ENCODE peak calls at places on chromosome 17, in six cellular contexts. U, G, F, B, C and O are unnamed samples.

GRCh38 chr17:30187528-30187927 is 48.0 kb downstream of the SLC6A4 start:
- DNase-seq in B (no peak), C (no peak), G (no peak), U (no peak), F (no peak), O (no peak)

GRCh38 chr17:41919840-41920579 is 1.3 kb upstream of the ACLY start:
- DNase-seq in B (no peak), U (no peak), C (no peak), G (no peak), F (peak; percentile 59), O (peak; percentile 74)

GRCh38 chr17:59762022-59762825 is 54.8 kb downstream of the VMP1 start:
- DNase-seq in B (no peak), F (no peak), C (no peak), U (no peak), G (no peak), O (no peak)

GRCh38 chr17:55246583-55246982 is 18.2 kb upstream of the HLF start:
- DNase-seq in G (no peak), U (no peak), F (no peak), B (no peak), C (no peak), O (no peak)

GRCh38 chr17:75557075-75557851 is 30.3 kb upstream of the MYO15B start:
- DNase-seq in G (no peak), F (no peak), C (peak; percentile 98), U (peak; percentile 83), B (peak; percentile 82), O (no peak)

GRCh38 chr17:48532261-48532660 is 1.4 kb upstream of the HOXB1 start:
- DNase-seq in C (no peak), F (no peak), B (no peak), U (no peak), G (no peak), O (no peak)

GRCh38 chr17:4604111-4604644 is 19.8 kb downstream of the SMTNL2 start:
- DNase-seq in U (peak; percentile 91), G (no peak), B (no peak), C (no peak), F (no peak), O (no peak)

GRCh38 chr17:77312786-77313599 is 172.2 kb downstream of the SEC14L1 start:
- DNase-seq in F (no peak), G (no peak), C (peak; percentile 66), U (peak; percentile 29), B (no peak), O (no peak)

GRCh38 chr17:4553669-4554068 is 1.5 kb downstream of the MYBBP1A start:
- DNase-seq in C (no peak), B (no peak), F (no peak), U (no peak), G (no peak), O (no peak)

GRCh38 chr17:48351916-48352332 is 78.1 kb downstream of the SKAP1 start:
- DNase-seq in F (no peak), C (peak; percentile 5), B (peak; percentile 24), G (no peak), U (peak; percentile 32), O (no peak)

GRCh38 chr17:50365649-50366393 is 7.2 kb downstream of the MRPL27 start:
- DNase-seq in F (no peak), G (no peak), C (no peak), B (no peak), U (no peak), O (no peak)

GRCh38 chr17:78278139-78278741 is 46.8 kb downstream of the TMEM235 start:
- DNase-seq in G (no peak), F (no peak), C (no peak), B (peak; percentile 59), U (no peak), O (no peak)

GRCh38 chr17:27352481-27353460 is 58.9 kb downstream of the WSB1 start:
- DNase-seq in B (no peak), U (no peak), C (no peak), F (no peak), G (no peak), O (no peak)

GRCh38 chr17:56914641-56915263 is 903 bp upstream of the TRIM25 start:
- DNase-seq in F (no peak), C (no peak), G (no peak), B (peak; percentile 7), U (no peak), O (no peak)

GRCh38 chr17:68085751-68086445 is 50.4 kb downstream of the KPNA2 start:
- DNase-seq in C (no peak), B (no peak), F (no peak), U (no peak), G (no peak), O (peak; percentile 50)

GRCh38 chr17:62139141-62139540 is 74.1 kb upstream of the MED13 start:
- DNase-seq in B (no peak), F (no peak), C (no peak), G (no peak), U (no peak), O (no peak)

GRCh38 chr17:66767164-66767933 is 67.6 kb upstream of the CACNG5 start:
- DNase-seq in F (no peak), C (no peak), U (no peak), G (no peak), B (no peak), O (no peak)

GRCh38 chr17:336110-337021 is 16.2 kb downstream of the RPH3AL start:
- DNase-seq in B (no peak), G (no peak), U (peak; percentile 62), C (no peak), F (no peak), O (no peak)

GRCh38 chr17:81354944-81355327 is 40.3 kb upstream of the BAHCC1 start:
- DNase-seq in F (no peak), C (peak; percentile 71), U (no peak), G (no peak), B (peak; percentile 59), O (no peak)

GRCh38 chr17:61389670-61390478 is 9.8 kb upstream of the TBX2 start:
- DNase-seq in F (peak; percentile 92), G (no peak), B (peak; percentile 75), U (peak; percentile 80), C (no peak), O (peak; percentile 31)

GRCh38 chr17:80923211-80924110 is 68.2 kb upstream of the CHMP6 start:
- DNase-seq in F (no peak), U (no peak), C (no peak), G (no peak), B (no peak), O (no peak)

GRCh38 chr17:44523672-44523972 is 20.4 kb upstream of the GPATCH8 start:
- DNase-seq in B (no peak), C (no peak), U (no peak), F (no peak), G (no peak), O (no peak)

GRCh38 chr17:19365499-19365817 is 2.9 kb upstream of the B9D1 start:
- DNase-seq in U (no peak), C (no peak), F (no peak), G (no peak), B (no peak), O (no peak)

GRCh38 chr17:3697157-3697515 is 1.2 kb upstream of the P2RX5 start:
- DNase-seq in C (no peak), F (no peak), B (no peak), G (no peak), U (no peak), O (no peak)

GRCh38 chr17:7295230-7296180 is 1.1 kb upstream of the YBX2 start:
- DNase-seq in B (no peak), U (peak; percentile 14), F (no peak), G (no peak), C (no peak), O (no peak)
- TF ChIP-seq GABPA in B (no peak), U (no peak), F (no peak), G (no peak), C (no peak), O (no peak)

DNA sequence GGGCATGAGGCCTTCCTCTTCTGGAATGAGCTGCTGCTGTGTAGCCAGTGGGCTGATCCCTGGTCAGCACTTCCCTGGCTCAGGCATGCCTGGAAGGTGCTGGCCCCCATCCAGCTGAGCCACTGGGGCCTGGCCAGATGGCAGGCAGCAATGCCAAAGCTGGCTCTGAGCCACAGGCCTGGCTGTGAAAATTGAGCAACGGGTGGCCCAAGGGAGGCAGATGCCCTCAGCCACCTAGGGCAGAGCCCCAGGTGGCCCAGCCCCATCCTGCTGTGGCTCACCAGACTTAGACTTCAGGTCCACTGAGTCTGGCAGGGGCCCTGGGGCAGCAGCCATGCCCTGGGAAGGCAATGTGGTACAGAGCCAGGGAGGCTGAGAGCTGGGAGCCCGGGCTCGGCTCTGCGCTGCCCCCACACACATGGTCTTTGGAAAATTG is 8.5 kb upstream of the CRHR1 start:
- DNase-seq in U (peak; percentile 86), G (no peak), C (no peak), B (no peak), F (no peak), O (no peak)
- H3K27me3 ChIP-seq in U (no peaks in the 10 kb centered on the region), G (no peaks in the 10 kb centered on the region), C (peaks cover 49% of the 10 kb centered on the region), B (peaks cover 59% of the 10 kb centered on the region), F (no peaks in the 10 kb centered on the region), O (peaks cover 7% of the 10 kb centered on the region)

GRCh38 chr17:74452841-74453661 is 13.4 kb upstream of the CD300A start:
- DNase-seq in F (peak; percentile 58), U (no peak), C (no peak), G (no peak), B (no peak), O (no peak)
- TF ChIP-seq CTCF in F (no peak), U (no peak), C (no peak), G (no peak), B (no peak), O (no peak)

GRCh38 chr17:65498831-65499230 is 62.6 kb downstream of the AXIN2 start:
- DNase-seq in G (no peak), C (no peak), B (no peak), U (no peak), F (no peak), O (no peak)
- TF ChIP-seq GABPA in G (no peak), C (no peak), B (no peak), U (no peak), F (no peak), O (no peak)

DNA sequence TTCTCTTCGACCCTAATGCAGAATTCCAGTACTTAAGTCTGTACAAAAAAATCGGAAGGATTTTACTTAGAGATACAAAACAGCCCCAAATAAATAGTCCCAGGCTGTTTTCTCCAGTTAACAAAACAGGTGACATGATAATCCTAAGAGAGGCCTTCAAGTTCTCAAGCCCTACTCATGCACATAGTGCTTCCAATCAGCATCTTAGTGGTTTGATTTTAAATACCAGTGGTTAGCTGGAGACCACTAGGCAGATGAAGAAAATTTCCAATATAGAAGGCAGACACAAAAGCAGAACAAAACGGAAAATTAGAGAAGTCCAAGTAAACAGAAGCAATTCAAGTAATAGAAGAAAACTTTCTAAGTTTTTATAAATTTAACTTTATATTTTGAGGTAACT is 5.2 kb upstream of the OR4D2 start:
- DNase-seq in F (no peak), U (no peak), C (no peak), B (no peak), G (no peak), O (no peak)
- H3K27me3 ChIP-seq in F (peaks cover 2% of the 10 kb centered on the region), U (peaks cover 15% of the 10 kb centered on the region), C (peaks cover 27% of the 10 kb centered on the region), B (peaks cover 19% of the 10 kb centered on the region), G (peaks cover 3% of the 10 kb centered on the region), O (peaks cover 9% of the 10 kb centered on the region)